ENCODE peak calls at places on chromosome 15, in eight cellular contexts. One of them, this sample, is unnamed.

GRCh38 chr15:73005032-73005431 is 47.2 kb upstream of the NEO1 start:
- DNase-seq in ACHN: no peak
- DNase-seq in colonic mucosa: no peak
- DNase-seq in M059J: no peak
- DNase-seq in cardiac muscle cell: no peak
- DNase-seq in NCI-H1092: no peak
- DNase-seq in NCI-H460: no peak
- DNase-seq in myocyte: no peak
- DNase-seq in this sample: no peak

GRCh38 chr15:68578175-68578959 is 426 bp upstream of the CORO2B start:
- DNase-seq in ACHN: peak
- DNase-seq in colonic mucosa: peak
- DNase-seq in M059J: peak
- DNase-seq in cardiac muscle cell: peak
- DNase-seq in NCI-H1092: peak
- DNase-seq in NCI-H460: no peak
- DNase-seq in myocyte: peak
- DNase-seq in this sample: no peak

GRCh38 chr15:66593219-66593780 is 27.5 kb upstream of the LCTL start:
- DNase-seq in ACHN: no peak
- DNase-seq in colonic mucosa: no peak
- DNase-seq in M059J: no peak
- DNase-seq in cardiac muscle cell: no peak
- DNase-seq in NCI-H1092: no peak
- DNase-seq in NCI-H460: no peak
- DNase-seq in myocyte: no peak
- DNase-seq in this sample: no peak

GRCh38 chr15:66751579-66751978 is 49.5 kb downstream of the SMAD6 start:
- DNase-seq in ACHN: no peak
- DNase-seq in colonic mucosa: no peak
- DNase-seq in M059J: peak
- DNase-seq in cardiac muscle cell: no peak
- DNase-seq in NCI-H1092: no peak
- DNase-seq in NCI-H460: no peak
- DNase-seq in myocyte: no peak
- DNase-seq in this sample: no peak

GRCh38 chr15:53296603-53297002 is 462.9 kb downstream of the WDR72 start:
- DNase-seq in ACHN: no peak
- DNase-seq in colonic mucosa: no peak
- DNase-seq in M059J: no peak
- DNase-seq in cardiac muscle cell: no peak
- DNase-seq in NCI-H1092: no peak
- DNase-seq in NCI-H460: no peak
- DNase-seq in myocyte: no peak
- DNase-seq in this sample: no peak

GRCh38 chr15:58299311-58299850 is 132.4 kb upstream of the LIPC start:
- DNase-seq in ACHN: no peak
- DNase-seq in colonic mucosa: no peak
- DNase-seq in M059J: peak
- DNase-seq in cardiac muscle cell: no peak
- DNase-seq in NCI-H1092: no peak
- DNase-seq in NCI-H460: no peak
- DNase-seq in myocyte: no peak
- DNase-seq in this sample: no peak

GRCh38 chr15:91186892-91187644 is 87.0 kb downstream of the SV2B start:
- DNase-seq in ACHN: peak
- DNase-seq in colonic mucosa: no peak
- DNase-seq in M059J: peak
- DNase-seq in cardiac muscle cell: peak
- DNase-seq in NCI-H1092: no peak
- DNase-seq in NCI-H460: peak
- DNase-seq in myocyte: peak
- DNase-seq in this sample: peak

GRCh38 chr15:20106026-20106425 is 435.6 kb downstream of the GOLGA6L6 start:
- DNase-seq in ACHN: no peak
- DNase-seq in colonic mucosa: no peak
- DNase-seq in M059J: peak
- DNase-seq in cardiac muscle cell: no peak
- DNase-seq in NCI-H1092: no peak
- DNase-seq in NCI-H460: no peak
- DNase-seq in myocyte: no peak
- DNase-seq in this sample: no peak

GRCh38 chr15:43974852-43975251 is 148.1 kb downstream of the WDR76 start:
- DNase-seq in ACHN: peak
- DNase-seq in colonic mucosa: no peak
- DNase-seq in M059J: peak
- DNase-seq in cardiac muscle cell: no peak
- DNase-seq in NCI-H1092: no peak
- DNase-seq in NCI-H460: no peak
- DNase-seq in myocyte: no peak
- DNase-seq in this sample: no peak

GRCh38 chr15:31062310-31062964 is 39.1 kb downstream of the TRPM1 start:
- DNase-seq in ACHN: no peak
- DNase-seq in colonic mucosa: no peak
- DNase-seq in M059J: no peak
- DNase-seq in cardiac muscle cell: no peak
- DNase-seq in NCI-H1092: no peak
- DNase-seq in NCI-H460: no peak
- DNase-seq in myocyte: no peak
- DNase-seq in this sample: no peak

This sample was measured in OCI-M1.